ENCODE peak calls at places on chromosome 5, in eight cellular contexts. S is uterus; X is CD4-positive, alpha-beta memory T cell; I is body of pancreas; U is neuronal stem cell; Y is ovary; V is SJSA1; E is small intestine. F is an unnamed sample.

GRCh38 chr5:56737002-56737621 is 78.2 kb upstream of the MAP3K1 start:
- DNase-seq in S (no peak), X (no peak), I (no peak), U (no peak), Y (no peak), V (no peak), E (no peak), F (no peak)

GRCh38 chr5:17944046-17944445 is 309.8 kb downstream of the TAF11L14 start:
- DNase-seq in S (no peak), X (no peak), I (no peak), U (no peak), Y (no peak), V (no peak), E (no peak), F (no peak)

GRCh38 chr5:153661897-153662296 is 171.4 kb downstream of the GRIA1 start:
- DNase-seq in S (no peak), X (no peak), I (no peak), U (no peak), Y (no peak), V (no peak), E (no peak), F (no peak)

GRCh38 chr5:17004441-17005086 is 68.5 kb upstream of the MYO10 start:
- DNase-seq in S (no peak), X (no peak), I (no peak), U (no peak), Y (no peak), V (no peak), E (no peak), F (no peak)

GRCh38 chr5:84384604-84385575 is at the start of gene EDIL3:
- DNase-seq in S (peak), X (no peak), I (peak), U (peak), Y (peak), V (peak), E (no peak), F (peak)

GRCh38 chr5:10475931-10476687 is 34.4 kb downstream of the ROPN1L start:
- DNase-seq in S (no peak), X (no peak), I (no peak), U (no peak), Y (no peak), V (no peak), E (no peak), F (no peak)

GRCh38 chr5:134552301-134552700 is 26.8 kb downstream of the JADE2 start:
- DNase-seq in S (peak), X (no peak), I (peak), U (no peak), Y (peak), V (peak), E (peak), F (no peak)

GRCh38 chr5:160486573-160486972 is 64.9 kb downstream of the PTTG1 start:
- DNase-seq in S (no peak), X (no peak), I (no peak), U (no peak), Y (no peak), V (no peak), E (peak), F (no peak)

GRCh38 chr5:140266471-140267200 is 36.3 kb downstream of the PFDN1 start:
- DNase-seq in S (no peak), X (no peak), I (no peak), U (no peak), Y (no peak), V (no peak), E (no peak), F (no peak)

GRCh38 chr5:138873886-138874200 is 1.3 kb downstream of the LRRTM2 start:
- DNase-seq in S (no peak), X (no peak), I (no peak), U (no peak), Y (no peak), V (no peak), E (no peak), F (no peak)

GRCh38 chr5:66246621-66247020 is 102.5 kb downstream of the SREK1 start:
- DNase-seq in S (no peak), X (no peak), I (no peak), U (no peak), Y (no peak), V (peak), E (no peak), F (no peak)

GRCh38 chr5:1200495-1201326 is 684 bp upstream of the SLC6A19 start:
- DNase-seq in S (no peak), X (no peak), I (no peak), U (no peak), Y (no peak), V (no peak), E (peak), F (no peak)

GRCh38 chr5:179869641-179870402 is 11.2 kb upstream of the MRNIP start:
- DNase-seq in S (no peak), X (no peak), I (no peak), U (no peak), Y (no peak), V (no peak), E (no peak), F (no peak)

GRCh38 chr5:120808135-120808534 is 344.0 kb downstream of the PRR16 start:
- DNase-seq in S (no peak), X (no peak), I (no peak), U (no peak), Y (no peak), V (no peak), E (no peak), F (no peak)

GRCh38 chr5:166961028-166961427 is 1330.4 kb upstream of the WWC1 start:
- DNase-seq in S (no peak), X (no peak), I (no peak), U (no peak), Y (no peak), V (no peak), E (peak), F (no peak)

GRCh38 chr5:134525687-134526482 is 415 bp downstream of the JADE2 start:
- DNase-seq in S (peak), X (peak), I (peak), U (peak), Y (peak), V (peak), E (peak), F (peak)

GRCh38 chr5:178465861-178466288 is 124.3 kb downstream of the COL23A1 start:
- DNase-seq in S (no peak), X (no peak), I (no peak), U (no peak), Y (no peak), V (peak), E (no peak), F (no peak)
- H3K27ac ChIP-seq in S (no peak), X (no peak), I (no peak), U (no peak), Y (no peak), V (no peak), E (no peak), F (no peak)

GRCh38 chr5:53362521-53362941 is 117.9 kb upstream of the FST start:
- DNase-seq in S (no peak), X (no peak), I (no peak), U (no peak), Y (no peak), V (peak), E (no peak), F (no peak)
- H3K27ac ChIP-seq in S (no peak), X (no peak), I (no peak), U (no peak), Y (no peak), V (peak), E (no peak), F (no peak)

GRCh38 chr5:58983496-58983895 is 400.6 kb downstream of the RAB3C start:
- DNase-seq in S (no peak), X (no peak), I (no peak), U (no peak), Y (no peak), V (no peak), E (no peak), F (no peak)
- H3K27ac ChIP-seq in S (no peak), X (no peak), I (no peak), U (no peak), Y (no peak), V (no peak), E (no peak), F (no peak)

GRCh38 chr5:173923236-173924104 is 35.3 kb downstream of the CPEB4 start:
- DNase-seq in S (no peak), X (no peak), I (no peak), U (no peak), Y (no peak), V (no peak), E (no peak), F (no peak)
- H3K27ac ChIP-seq in S (peak), X (no peak), I (peak), U (peak), Y (no peak), V (no peak), E (no peak), F (peak)

GRCh38 chr5:150618188-150618587 is 22.3 kb upstream of the SYNPO start:
- DNase-seq in S (no peak), X (no peak), I (peak), U (no peak), Y (peak), V (no peak), E (no peak), F (no peak)
- H3K27ac ChIP-seq in S (peak), X (no peak), I (peak), U (no peak), Y (no peak), V (no peak), E (peak), F (peak)

GRCh38 chr5:42740920-42741319 is 15.7 kb upstream of the CCDC152 start:
- DNase-seq in S (no peak), X (no peak), I (no peak), U (no peak), Y (no peak), V (no peak), E (no peak), F (no peak)

GRCh38 chr5:42749020-42749419 is 7.6 kb upstream of the CCDC152 start:
- DNase-seq in S (no peak), X (peak), I (no peak), U (no peak), Y (no peak), V (no peak), E (no peak), F (no peak)

GRCh38 chr5:42745426-42745825 is 11.2 kb upstream of the CCDC152 start:
- DNase-seq in S (no peak), X (no peak), I (no peak), U (peak), Y (no peak), V (no peak), E (peak), F (peak)

GRCh38 chr5:42750507-42750906 is 6.1 kb upstream of the CCDC152 start:
- DNase-seq in S (no peak), X (no peak), I (no peak), U (no peak), Y (no peak), V (no peak), E (no peak), F (no peak)

DNA sequence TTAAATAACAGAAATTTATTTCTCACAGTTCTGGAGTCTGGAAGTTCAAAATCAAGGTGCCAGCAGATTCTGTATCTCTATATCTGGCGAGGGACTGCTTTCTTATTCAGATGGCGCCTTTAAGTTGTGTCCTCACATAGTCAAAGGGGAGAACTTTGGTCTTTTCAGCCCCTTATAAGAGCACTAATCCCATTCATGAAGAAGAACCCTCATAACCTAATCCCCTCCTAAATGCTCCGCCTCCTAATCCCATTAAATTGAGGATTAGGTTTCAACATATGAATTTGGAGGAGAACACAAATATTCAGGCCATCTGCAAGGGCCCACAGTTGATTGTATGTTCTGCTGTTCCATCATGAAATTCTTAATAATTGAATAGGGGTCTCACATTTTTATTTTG is 10.8 kb upstream of the CCDC152 start:
- DNase-seq in S (no peak), X (no peak), I (no peak), U (no peak), Y (no peak), V (no peak), E (no peak), F (no peak)
- H3K27ac ChIP-seq in S (no peak), X (no peak), I (no peak), U (no peak), Y (no peak), V (no peak), E (no peak), F (no peak)

F was measured in transverse colon.